ENCODE peak calls at places on chromosomes 2 and 18, in seven cellular contexts. One of them, this sample, is unnamed. For H3K4me1, the result is how much of the 10 kb centered on the place peaks cover.

GRCh38 chr2:10329584-10329879 is 26.8 kb downstream of the HPCAL1 start:
- DNase-seq in pancreas: no peak
- DNase-seq in endothelial cell of umbilical vein: no peak
- DNase-seq in psoas muscle: no peak
- DNase-seq in heart left ventricle: no peak
- DNase-seq in neuronal stem cell: no peak
- DNase-seq in Karpas-422: no peak
- DNase-seq in this sample: no peak

GRCh38 chr2:73759904-73760303 is 20.0 kb downstream of the DUSP11 start:
- DNase-seq in psoas muscle: no peak
- DNase-seq in Karpas-422: no peak
- DNase-seq in neuronal stem cell: no peak
- DNase-seq in endothelial cell of umbilical vein: no peak
- DNase-seq in pancreas: no peak
- DNase-seq in heart left ventricle: no peak
- DNase-seq in this sample: no peak

GRCh38 chr2:46422717-46423394 is 56.5 kb upstream of the TMEM247 start:
- DNase-seq in neuronal stem cell: no peak
- DNase-seq in heart left ventricle: no peak
- DNase-seq in psoas muscle: no peak
- DNase-seq in Karpas-422: no peak
- DNase-seq in pancreas: no peak
- DNase-seq in endothelial cell of umbilical vein: no peak
- DNase-seq in this sample: no peak

GRCh38 chr18:7626922-7627440 is 59.9 kb downstream of the PTPRM start:
- DNase-seq in endothelial cell of umbilical vein: peak
- DNase-seq in psoas muscle: no peak
- DNase-seq in Karpas-422: no peak
- DNase-seq in heart left ventricle: no peak
- DNase-seq in pancreas: no peak
- DNase-seq in neuronal stem cell: no peak
- DNase-seq in this sample: no peak

GRCh38 chr2:70905443-70905842 is 30.3 kb upstream of the ATP6V1B1 start:
- DNase-seq in endothelial cell of umbilical vein: no peak
- DNase-seq in psoas muscle: no peak
- DNase-seq in Karpas-422: no peak
- DNase-seq in neuronal stem cell: no peak
- DNase-seq in pancreas: no peak
- DNase-seq in heart left ventricle: no peak
- DNase-seq in this sample: no peak

GRCh38 chr2:84942964-84943421 is 28.0 kb upstream of the KCMF1 start:
- DNase-seq in heart left ventricle: no peak
- DNase-seq in Karpas-422: peak
- DNase-seq in pancreas: no peak
- DNase-seq in neuronal stem cell: no peak
- DNase-seq in endothelial cell of umbilical vein: no peak
- DNase-seq in psoas muscle: no peak
- DNase-seq in this sample: no peak

GRCh38 chr18:35376393-35376741 is 770 bp downstream of the ZNF396 start:
- DNase-seq in Karpas-422: peak
- DNase-seq in endothelial cell of umbilical vein: no peak
- DNase-seq in pancreas: peak
- DNase-seq in neuronal stem cell: no peak
- DNase-seq in psoas muscle: peak
- DNase-seq in heart left ventricle: peak
- DNase-seq in this sample: peak

GRCh38 chr18:49096021-49096420 is 145.3 kb upstream of the SMAD7 start:
- DNase-seq in endothelial cell of umbilical vein: no peak
- DNase-seq in heart left ventricle: no peak
- DNase-seq in neuronal stem cell: no peak
- DNase-seq in Karpas-422: no peak
- DNase-seq in psoas muscle: no peak
- DNase-seq in pancreas: no peak
- DNase-seq in this sample: no peak

DNA sequence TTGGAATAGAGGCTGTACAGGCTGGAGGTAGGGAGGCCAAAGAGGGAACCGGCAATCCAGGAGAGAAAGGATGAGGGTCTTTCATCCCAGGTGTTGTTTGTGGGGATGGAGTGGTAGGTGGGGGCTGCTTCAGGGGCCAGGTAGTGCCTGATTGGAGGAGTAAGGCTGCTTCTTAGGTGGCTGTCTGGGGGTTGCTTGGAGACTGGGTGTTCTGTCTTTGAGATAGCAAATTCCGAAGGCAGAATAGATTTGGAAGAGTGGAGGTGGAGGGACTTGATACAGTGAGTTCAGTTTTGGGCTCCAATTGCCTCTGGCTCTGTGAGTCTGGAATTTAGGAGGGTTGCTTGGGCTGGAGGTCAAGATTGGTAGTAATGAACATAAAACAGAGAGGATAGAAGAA is 5.9 kb downstream of the ZNF532 start:
- DNase-seq in Karpas-422: no peak
- DNase-seq in heart left ventricle: no peak
- DNase-seq in endothelial cell of umbilical vein: no peak
- DNase-seq in psoas muscle: no peak
- DNase-seq in neuronal stem cell: no peak
- DNase-seq in pancreas: no peak
- DNase-seq in this sample: no peak
- H3K4me1 ChIP-seq in Karpas-422: under half
- H3K4me1 ChIP-seq in heart left ventricle: under half
- H3K4me1 ChIP-seq in endothelial cell of umbilical vein: under half
- H3K4me1 ChIP-seq in psoas muscle: half or more
- H3K4me1 ChIP-seq in neuronal stem cell: under half
- H3K4me1 ChIP-seq in pancreas: under half
- H3K4me1 ChIP-seq in this sample: under half

GRCh38 chr2:168470188-168470879 is 14.3 kb downstream of the CERS6 start:
- DNase-seq in Karpas-422: no peak
- DNase-seq in pancreas: no peak
- DNase-seq in neuronal stem cell: peak
- DNase-seq in heart left ventricle: no peak
- DNase-seq in endothelial cell of umbilical vein: no peak
- DNase-seq in psoas muscle: no peak
- DNase-seq in this sample: no peak
- H3K27ac ChIP-seq in Karpas-422: no peak
- H3K27ac ChIP-seq in pancreas: no peak
- H3K27ac ChIP-seq in neuronal stem cell: peak
- H3K27ac ChIP-seq in heart left ventricle: no peak
- H3K27ac ChIP-seq in endothelial cell of umbilical vein: no peak
- H3K27ac ChIP-seq in psoas muscle: no peak
- H3K27ac ChIP-seq in this sample: no peak

GRCh38 chr2:22455086-22455485 is 929.9 kb upstream of the KLHL29 start:
- DNase-seq in pancreas: no peak
- DNase-seq in Karpas-422: no peak
- DNase-seq in psoas muscle: no peak
- DNase-seq in heart left ventricle: no peak
- DNase-seq in endothelial cell of umbilical vein: no peak
- DNase-seq in neuronal stem cell: no peak
- DNase-seq in this sample: no peak

DNA sequence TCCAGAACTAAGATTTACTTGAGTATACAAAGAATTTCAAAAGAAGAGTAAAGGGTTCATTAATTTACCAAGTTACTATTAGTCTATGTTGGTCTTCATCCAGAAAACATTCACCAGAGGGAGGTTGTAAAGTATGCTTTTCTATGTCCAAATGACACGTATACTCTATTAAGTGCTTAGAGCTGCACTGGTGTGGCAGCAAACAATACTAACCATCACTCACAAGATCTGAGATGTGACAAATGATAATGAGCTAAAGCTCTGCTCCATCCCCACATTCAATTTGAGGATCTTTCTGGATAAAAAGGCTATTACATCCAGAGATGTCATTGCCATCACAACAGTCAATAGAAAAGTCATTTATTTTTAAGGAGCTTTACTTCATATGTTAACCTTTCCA is 926.5 kb upstream of the KLHL29 start:
- DNase-seq in Karpas-422: no peak
- DNase-seq in heart left ventricle: no peak
- DNase-seq in psoas muscle: no peak
- DNase-seq in endothelial cell of umbilical vein: no peak
- DNase-seq in neuronal stem cell: no peak
- DNase-seq in pancreas: no peak
- DNase-seq in this sample: no peak
- H3K4me3 ChIP-seq in Karpas-422: no peak
- H3K4me3 ChIP-seq in heart left ventricle: no peak
- H3K4me3 ChIP-seq in psoas muscle: no peak
- H3K4me3 ChIP-seq in endothelial cell of umbilical vein: no peak
- H3K4me3 ChIP-seq in neuronal stem cell: no peak
- H3K4me3 ChIP-seq in pancreas: no peak
- H3K4me3 ChIP-seq in this sample: no peak

DNA sequence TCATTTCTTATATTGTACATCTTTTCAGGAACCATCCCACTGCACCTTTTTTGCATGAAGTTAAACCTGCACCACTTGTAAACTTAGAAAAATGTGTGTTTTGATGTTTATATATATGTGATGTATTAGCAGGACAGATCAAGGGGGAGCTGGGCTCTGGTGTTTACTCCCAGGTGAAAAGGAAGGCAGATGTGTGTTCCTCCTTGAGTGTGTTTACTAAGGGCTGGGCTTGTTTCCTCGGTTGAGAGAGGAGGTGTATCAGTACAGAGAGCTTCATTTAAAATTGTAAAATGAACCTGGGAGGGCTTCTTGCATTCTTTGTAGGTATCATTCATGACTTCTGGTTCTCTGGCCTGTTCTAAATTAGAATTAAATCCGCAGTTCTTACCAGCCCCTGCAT is 14.8 kb downstream of the LPIN1 start:
- DNase-seq in psoas muscle: no peak
- DNase-seq in neuronal stem cell: no peak
- DNase-seq in endothelial cell of umbilical vein: no peak
- DNase-seq in heart left ventricle: no peak
- DNase-seq in pancreas: no peak
- DNase-seq in Karpas-422: no peak
- DNase-seq in this sample: no peak
- H3K4me1 ChIP-seq in psoas muscle: under half
- H3K4me1 ChIP-seq in neuronal stem cell: under half
- H3K4me1 ChIP-seq in endothelial cell of umbilical vein: under half
- H3K4me1 ChIP-seq in heart left ventricle: under half
- H3K4me1 ChIP-seq in pancreas: under half
- H3K4me1 ChIP-seq in Karpas-422: under half
- H3K4me1 ChIP-seq in this sample: under half

DNA sequence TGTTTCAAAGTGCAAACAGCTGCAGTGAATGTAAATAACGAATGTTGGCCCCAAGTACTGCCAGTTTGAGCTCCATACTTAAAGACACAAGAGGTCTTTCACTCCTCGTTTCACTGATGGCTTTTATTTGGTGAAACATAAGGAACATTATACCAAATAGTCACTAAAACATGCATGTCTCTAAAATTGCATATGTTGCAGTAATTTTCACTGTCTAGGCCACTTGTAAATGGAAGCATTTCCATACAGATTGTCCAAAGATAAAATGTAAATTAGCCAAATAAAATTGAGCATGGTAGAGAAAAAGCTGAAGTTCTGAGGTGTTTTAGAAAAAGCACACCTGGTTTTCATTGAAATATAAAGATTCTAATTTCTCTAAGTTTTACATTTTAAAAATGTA is 253.3 kb downstream of the TMX3 start:
- DNase-seq in pancreas: no peak
- DNase-seq in endothelial cell of umbilical vein: no peak
- DNase-seq in neuronal stem cell: no peak
- DNase-seq in Karpas-422: no peak
- DNase-seq in heart left ventricle: no peak
- DNase-seq in psoas muscle: no peak
- DNase-seq in this sample: no peak
- H3K27ac ChIP-seq in pancreas: no peak
- H3K27ac ChIP-seq in endothelial cell of umbilical vein: no peak
- H3K27ac ChIP-seq in neuronal stem cell: no peak
- H3K27ac ChIP-seq in Karpas-422: no peak
- H3K27ac ChIP-seq in heart left ventricle: no peak
- H3K27ac ChIP-seq in psoas muscle: no peak
- H3K27ac ChIP-seq in this sample: no peak

This sample was measured in small intestine.